ENCODE peak calls at places on chromosomes 3 and 15, in seven cellular contexts. N is cortex of kidney, T is Kasumi-1, J is left ventricle myocardium inferior, U is AG04450, W is mucosa of descending colon, O is B cell. Q is an unnamed sample.

GRCh38 chr3:107910713-107911259 is 180.0 kb downstream of the CD47 start:
- DNase-seq in N (no peak), O (no peak), J (no peak), T (no peak), U (no peak), W (no peak), Q (no peak)

GRCh38 chr3:100880072-100880471 is 113.1 kb downstream of the ABI3BP start:
- DNase-seq in U (no peak), W (no peak), J (peak; percentile 31), O (no peak), T (no peak), N (no peak), Q (no peak)

GRCh38 chr15:32966512-32966911 is 228.0 kb downstream of the FMN1 start:
- DNase-seq in U (no peak), W (no peak), N (no peak), J (no peak), O (no peak), T (no peak), Q (no peak)

GRCh38 chr15:95068847-95069518 is 837.6 kb downstream of the MCTP2 start:
- DNase-seq in W (no peak), J (no peak), U (no peak), O (no peak), N (no peak), T (no peak), Q (no peak)

GRCh38 chr15:64847016-64847415 is 5.3 kb downstream of the PLEKHO2 start:
- DNase-seq in U (no peak), T (no peak), J (no peak), W (no peak), O (no peak), N (no peak), Q (no peak)

GRCh38 chr3:58116161-58116955 is 94.4 kb downstream of the DNASE1L3 start:
- DNase-seq in U (no peak), N (no peak), W (peak; percentile 74), J (no peak), T (no peak), O (peak; percentile 88), Q (no peak)

GRCh38 chr3:62638316-62638715 is 236.9 kb downstream of the CADPS start:
- DNase-seq in N (no peak), U (no peak), O (no peak), T (no peak), J (no peak), W (no peak), Q (no peak)

GRCh38 chr15:39594056-39594763 is 13.3 kb downstream of the THBS1 start:
- DNase-seq in T (no peak), O (no peak), W (no peak), U (no peak), J (no peak), N (no peak), Q (no peak)

GRCh38 chr3:3264796-3265195 is 85.3 kb upstream of the CRBN start:
- DNase-seq in W (no peak), U (no peak), J (no peak), N (no peak), O (no peak), T (no peak), Q (no peak)

GRCh38 chr15:75327005-75327404 is 8.9 kb upstream of the COMMD4 start:
- DNase-seq in W (no peak), O (no peak), J (no peak), T (no peak), U (no peak), N (no peak), Q (no peak)

GRCh38 chr3:124429129-124429815 is 301.0 kb upstream of the UMPS start:
- DNase-seq in U (no peak), T (no peak), J (no peak), N (no peak), O (no peak), W (no peak), Q (no peak)

GRCh38 chr3:100089802-100090668 is 24.3 kb downstream of the FILIP1L start:
- DNase-seq in U (peak; percentile 27), J (no peak), W (no peak), T (peak; percentile 70), O (no peak), N (no peak), Q (peak; percentile 26)

Q was measured in HuH-7.5.